ENCODE peak calls at places on chromosomes 4 and X, in seven cellular contexts. L, E, A, Y, Z, C and H are unnamed samples.
A peak's percentile ranks its signal among the peaks of the same experiment; 100 is the strongest.

GRCh38 chr4:7462509-7462971 is 27.8 kb upstream of the PSAPL1 start:
- DNase-seq in Y (peak; percentile 32), Z (no peak), E (peak; percentile 23), C (peak; percentile 32), L (no peak), A (peak; percentile 19), H (peak; percentile 5)

GRCh38 chr4:153822316-153822715 is 33.4 kb upstream of the SFRP2 start:
- DNase-seq in Y (no peak), L (no peak), A (no peak), Z (no peak), C (no peak), E (no peak), H (no peak)

GRCh38 chrX:142089193-142089592 is 115.9 kb downstream of the MAGEC2 start:
- DNase-seq in E (peak; percentile 40), Z (no peak), C (no peak), A (no peak), L (no peak), Y (no peak), H (peak; percentile 40)

GRCh38 chr4:189659302-189659701 is 281.4 kb upstream of the FRG1 start:
- DNase-seq in A (no peak), Z (no peak), Y (no peak), L (no peak), C (no peak), E (no peak), H (no peak)

GRCh38 chr4:83320548-83320947 is 14.1 kb downstream of the HPSE start:
- DNase-seq in C (peak; percentile 28), A (no peak), L (peak; percentile 49), E (peak; percentile 26), Y (peak; percentile 25), Z (peak; percentile 32), H (peak; percentile 6)

GRCh38 chrX:21989415-21989814 is 42.7 kb upstream of the PHEX start:
- DNase-seq in A (no peak), L (no peak), Z (no peak), E (no peak), Y (no peak), C (no peak), H (no peak)

GRCh38 chr4:139167774-139168444 is 9.1 kb downstream of the ELF2 start:
- DNase-seq in L (no peak), A (no peak), Z (peak; percentile 24), C (no peak), Y (no peak), E (peak; percentile 71), H (peak; percentile 57)

GRCh38 chrX:66717926-66718325 is 79.0 kb upstream of the EDA2R start:
- DNase-seq in C (no peak), E (no peak), A (no peak), Y (no peak), L (no peak), Z (no peak), H (peak; percentile 13)

GRCh38 chr4:81031389-81032173 is 1.1 kb downstream of the BMP3 start:
- DNase-seq in C (no peak), A (no peak), L (no peak), Z (no peak), E (no peak), Y (no peak), H (no peak)

GRCh38 chr4:184343400-184344177 is 125.9 kb upstream of the ENPP6 start:
- DNase-seq in A (no peak), C (peak; percentile 77), Y (no peak), E (peak; percentile 81), L (peak; percentile 60), Z (peak; percentile 75), H (peak; percentile 71)

GRCh38 chr4:177283167-177283566 is 26.5 kb upstream of the NEIL3 start:
- DNase-seq in Y (no peak), C (no peak), E (peak; percentile 15), L (no peak), A (no peak), Z (peak; percentile 47), H (peak; percentile 77)

GRCh38 chr4:5959221-5959982 is 58.8 kb downstream of the C4orf50 start:
- DNase-seq in Y (no peak), E (no peak), A (no peak), C (peak; percentile 13), Z (no peak), L (no peak), H (no peak)

GRCh38 chr4:40003986-40004385 is 26.3 kb upstream of the PDS5A start:
- DNase-seq in A (no peak), C (no peak), Z (peak; percentile 34), Y (no peak), E (peak; percentile 58), L (no peak), H (peak; percentile 28)

GRCh38 chr4:4820264-4820663 is 39.2 kb upstream of the MSX1 start:
- DNase-seq in Y (no peak), L (no peak), E (no peak), Z (no peak), C (no peak), A (no peak), H (no peak)

GRCh38 chrX:42384956-42385355 is 393.0 kb downstream of the PPP1R2C start:
- DNase-seq in Y (no peak), E (no peak), L (no peak), Z (no peak), C (no peak), A (no peak), H (no peak)

GRCh38 chrX:73561791-73562190 is 1.2 kb upstream of the CHIC1 start:
- DNase-seq in Z (peak; percentile 3), L (no peak), A (no peak), E (peak; percentile 36), Y (no peak), C (no peak), H (peak; percentile 35)

GRCh38 chr4:124903995-124904722 is 191.6 kb upstream of the ANKRD50 start:
- DNase-seq in Z (peak; percentile 54), Y (no peak), C (peak; percentile 62), L (no peak), A (no peak), E (peak; percentile 84), H (peak; percentile 38)

GRCh38 chrX:45697591-45697990 is 496.9 kb upstream of the DIPK2B start:
- DNase-seq in Z (peak; percentile 66), L (no peak), E (peak; percentile 63), Y (no peak), C (no peak), A (no peak), H (peak; percentile 71)

GRCh38 chrX:39174761-39175417 is 373.6 kb downstream of the MID1IP1 start:
- DNase-seq in Z (no peak), A (no peak), Y (no peak), C (peak; percentile 38), E (peak; percentile 2), L (no peak), H (no peak)

GRCh38 chr4:40020221-40020620 is 36.4 kb upstream of the N4BP2 start:
- DNase-seq in L (no peak), Y (peak; percentile 50), A (no peak), C (no peak), E (no peak), Z (no peak), H (no peak)

DNA sequence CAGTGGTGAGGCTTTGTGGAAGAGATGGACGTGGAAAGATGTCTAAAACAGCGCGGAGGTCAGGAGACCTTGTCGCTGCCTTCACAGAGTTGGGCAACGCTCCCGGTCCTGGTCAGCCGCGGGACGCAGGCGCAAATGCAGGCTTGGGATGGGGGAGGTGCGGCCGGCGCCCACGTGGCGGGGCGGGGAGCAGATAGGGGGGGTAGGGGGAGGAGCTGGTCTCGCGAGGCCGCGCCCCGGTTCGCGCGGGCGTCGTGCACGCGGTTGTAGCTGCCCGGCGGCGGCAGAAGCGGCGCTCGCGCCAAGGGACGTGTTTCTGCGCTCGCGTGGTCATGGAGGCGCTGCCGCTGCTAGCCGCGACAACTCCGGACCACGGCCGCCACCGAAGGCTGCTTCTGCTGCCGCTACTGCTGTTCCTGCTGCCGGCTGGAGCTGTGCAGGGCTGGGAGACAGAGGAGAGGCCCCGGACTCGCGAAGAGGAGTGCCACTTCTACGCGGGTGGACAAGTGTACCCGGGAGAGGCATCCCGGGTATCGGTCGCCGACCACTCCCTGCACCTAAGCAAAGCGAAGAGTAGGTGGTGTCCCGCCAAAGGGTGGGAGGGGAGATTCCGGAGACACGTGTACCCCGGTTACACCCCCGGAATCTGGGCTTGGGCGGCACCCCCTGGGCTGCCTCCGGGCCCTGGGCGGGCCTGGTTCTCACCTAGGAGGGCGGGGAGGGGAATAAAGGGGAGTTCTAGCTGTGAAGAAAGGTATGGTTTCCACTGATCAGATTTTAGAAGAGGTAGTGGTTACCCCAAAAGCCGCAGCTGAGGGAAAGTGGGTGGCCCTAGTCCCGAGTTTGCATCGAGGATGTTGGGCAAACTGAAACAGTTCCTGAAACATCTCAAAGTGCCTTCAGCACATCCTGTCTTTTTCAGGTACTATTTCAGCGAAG is at the start of gene PRDX4:
- DNase-seq in L (peak; percentile 79), A (peak; percentile 31), Z (peak; percentile 78), C (peak; percentile 90), Y (peak; percentile 95), E (peak; percentile 90), H (peak; percentile 79)
- TF ChIP-seq CTCF in L (no peak), A (no peak), Z (no peak), C (no peak), Y (no peak), E (no peak), H (peak; percentile 7)

DNA sequence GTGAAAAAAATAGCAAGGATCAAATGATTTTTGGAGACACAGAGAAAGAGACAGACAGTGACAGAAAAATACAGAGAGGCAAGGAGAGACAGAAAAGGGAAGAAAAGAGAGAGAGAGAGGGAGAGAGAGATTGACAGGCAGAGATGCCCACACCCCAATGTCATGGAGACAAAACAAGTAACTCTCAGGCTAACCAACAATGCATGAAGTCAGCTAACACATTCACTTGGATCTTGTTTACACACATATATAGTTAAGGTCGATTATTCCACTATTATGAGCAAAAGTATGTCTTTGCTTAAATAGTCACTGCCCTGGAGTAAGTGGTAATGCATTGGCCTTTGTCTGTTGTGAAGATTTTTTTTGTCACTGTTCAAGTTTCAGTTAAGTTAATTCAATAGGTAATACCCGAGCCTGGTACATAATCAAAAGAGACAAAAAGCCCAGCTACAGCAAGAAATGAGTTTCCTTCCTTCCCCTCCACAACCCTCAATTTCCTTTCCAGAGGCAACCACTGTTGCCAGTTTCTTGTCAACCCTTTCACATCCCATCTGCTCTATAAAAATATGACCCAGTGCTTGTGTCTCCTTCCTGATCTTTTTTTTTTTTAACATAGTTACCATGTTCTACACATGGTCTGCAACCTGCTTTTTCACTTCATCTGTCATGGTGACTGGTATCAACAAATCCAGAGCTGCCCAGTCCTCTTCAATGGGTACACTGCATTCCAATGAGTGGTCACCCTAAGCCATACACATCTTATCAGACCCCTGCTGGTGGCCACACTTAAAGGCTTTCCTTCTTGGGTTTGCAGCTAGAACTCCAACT is 52.1 kb downstream of the PROM1 start:
- DNase-seq in E (no peak), L (no peak), Z (no peak), C (no peak), Y (no peak), A (no peak), H (no peak)
- TF ChIP-seq CTCF in E (no peak), L (no peak), Z (no peak), C (no peak), Y (no peak), A (no peak), H (no peak)

GRCh38 chrX:19017271-19017670 is 33.4 kb upstream of the PHKA2 start:
- DNase-seq in A (no peak), L (peak; percentile 13), Y (no peak), E (peak; percentile 41), Z (no peak), C (no peak), H (no peak)
- TF ChIP-seq CTCF in A (peak; percentile 34), L (peak; percentile 50), Y (peak; percentile 6), E (peak; percentile 73), Z (peak; percentile 74), C (no peak), H (peak; percentile 75)

GRCh38 chrX:110836982-110837381 is 41.4 kb upstream of the CHRDL1 start:
- DNase-seq in Y (no peak), E (no peak), A (no peak), C (no peak), Z (no peak), L (no peak), H (no peak)
- TF ChIP-seq CTCF in Y (no peak), E (peak; percentile 20), A (no peak), C (no peak), Z (peak; percentile 55), L (no peak), H (peak; percentile 44)